ENCODE peak calls at places on chromosome 14, in seven cellular contexts. Q, H, D, U, X, M and W are unnamed samples.

GRCh38 chr14:23123419-23123818 is 4.4 kb upstream of the CEBPE start:
- DNase-seq in Q (peak; percentile 13), H (no peak), D (peak; percentile 88), U (no peak), X (no peak), M (no peak), W (peak; percentile 86)

GRCh38 chr14:101193126-101193844 is 289.8 kb upstream of the RTL1 start:
- DNase-seq in Q (no peak), H (no peak), D (no peak), U (no peak), X (peak; percentile 49), M (no peak), W (no peak)

GRCh38 chr14:32620303-32620702 is 291.2 kb downstream of the AKAP6 start:
- DNase-seq in Q (no peak), H (no peak), D (no peak), U (no peak), X (no peak), M (no peak), W (no peak)

GRCh38 chr14:103745424-103745823 is 29.8 kb downstream of the ZFYVE21 start:
- DNase-seq in Q (no peak), H (no peak), D (no peak), U (no peak), X (no peak), M (no peak), W (no peak)

GRCh38 chr14:60753264-60754126 is 18.9 kb downstream of the MNAT1 start:
- DNase-seq in Q (no peak), H (no peak), D (no peak), U (peak; percentile 18), X (no peak), M (no peak), W (no peak)

GRCh38 chr14:105147701-105148603 is 20.6 kb downstream of the JAG2 start:
- DNase-seq in Q (no peak), H (no peak), D (peak; percentile 7), U (no peak), X (peak; percentile 72), M (no peak), W (no peak)

GRCh38 chr14:106459971-106460730 is 933.8 kb downstream of the TMEM121 start:
- DNase-seq in Q (peak; percentile 28), H (no peak), D (peak; percentile 58), U (peak; percentile 56), X (peak; percentile 40), M (no peak), W (no peak)

GRCh38 chr14:99733551-99734405 is 49.7 kb downstream of the CYP46A1 start:
- DNase-seq in Q (no peak), H (no peak), D (peak; percentile 7), U (no peak), X (no peak), M (peak; percentile 62), W (peak; percentile 2)

GRCh38 chr14:105927661-105928060 is 401.3 kb downstream of the TMEM121 start:
- DNase-seq in Q (no peak), H (no peak), D (no peak), U (no peak), X (no peak), M (no peak), W (no peak)

GRCh38 chr14:22131749-22132476 is 457.1 kb downstream of the DAD1 start:
- DNase-seq in Q (peak; percentile 6), H (no peak), D (peak; percentile 31), U (no peak), X (no peak), M (peak; percentile 22), W (no peak)

GRCh38 chr14:89007906-89008305 is 183.5 kb downstream of the TTC8 start:
- DNase-seq in Q (no peak), H (no peak), D (no peak), U (no peak), X (no peak), M (no peak), W (no peak)

GRCh38 chr14:100762089-100762515 is 35.4 kb downstream of the DLK1 start:
- DNase-seq in Q (no peak), H (no peak), D (no peak), U (no peak), X (no peak), M (no peak), W (no peak)

GRCh38 chr14:54207991-54208520 is 188.8 kb upstream of the CDKN3 start:
- DNase-seq in Q (no peak), H (no peak), D (no peak), U (no peak), X (no peak), M (no peak), W (no peak)